ENCODE peak calls at places on chromosomes 4 and X, in seven cellular contexts. X, R, O, M, F, E and K are unnamed samples.

GRCh38 chrX:47831788-47832187 is 4.9 kb upstream of the ZNF81 start:
- DNase-seq in X (peak), R (peak), O (peak), M (peak), F (no peak), E (peak), K (peak)

GRCh38 chr4:41413670-41414069 is 124.3 kb upstream of the LIMCH1 start:
- DNase-seq in X (no peak), R (no peak), O (no peak), M (no peak), F (no peak), E (peak), K (peak)

GRCh38 chr4:66475596-66475995 is 805.3 kb upstream of the EPHA5 start:
- DNase-seq in X (no peak), R (no peak), O (no peak), M (no peak), F (no peak), E (no peak), K (no peak)

GRCh38 chr4:137032242-137032641 is 500.1 kb downstream of the PCDH18 start:
- DNase-seq in X (no peak), R (no peak), O (no peak), M (no peak), F (no peak), E (peak), K (no peak)

GRCh38 chrX:19446397-19446796 is 68.9 kb downstream of the MAP3K15 start:
- DNase-seq in X (no peak), R (no peak), O (no peak), M (no peak), F (no peak), E (no peak), K (no peak)

GRCh38 chr4:79233820-79234219 is 92.0 kb downstream of the NAA11 start:
- DNase-seq in X (no peak), R (peak), O (no peak), M (no peak), F (no peak), E (no peak), K (no peak)

GRCh38 chr4:89657931-89658700 is 178.8 kb downstream of the SNCA start:
- DNase-seq in X (no peak), R (peak), O (no peak), M (no peak), F (peak), E (peak), K (peak)

GRCh38 chr4:30837131-30837539 is 117.0 kb downstream of the PCDH7 start:
- DNase-seq in X (no peak), R (no peak), O (no peak), M (no peak), F (no peak), E (no peak), K (no peak)

GRCh38 chr4:102493794-102494193 is 7.4 kb upstream of the NFKB1 start:
- DNase-seq in X (no peak), R (no peak), O (no peak), M (no peak), F (no peak), E (no peak), K (no peak)

GRCh38 chr4:39446842-39447573 is 11.7 kb downstream of the RPL9 start:
- DNase-seq in X (peak), R (peak), O (no peak), M (peak), F (peak), E (peak), K (peak)

GRCh38 chrX:17500145-17500579 is 125.2 kb downstream of the NHS start:
- DNase-seq in X (no peak), R (no peak), O (no peak), M (no peak), F (no peak), E (peak), K (peak)

GRCh38 chrX:33183366-33183765 is 28.0 kb downstream of the DMD start:
- DNase-seq in X (no peak), R (peak), O (no peak), M (no peak), F (no peak), E (peak), K (no peak)

GRCh38 chrX:35166023-35166422 is 223.4 kb downstream of the FAM47B start:
- DNase-seq in X (no peak), R (no peak), O (no peak), M (no peak), F (no peak), E (peak), K (no peak)

GRCh38 chr4:41178372-41179085 is 35.8 kb downstream of the APBB2 start:
- DNase-seq in X (no peak), R (no peak), O (no peak), M (no peak), F (peak), E (peak), K (peak)

GRCh38 chrX:15854080-15854655 is 445 bp downstream of the AP1S2 start:
- DNase-seq in X (peak), R (peak), O (peak), M (peak), F (peak), E (peak), K (peak)

GRCh38 chrX:10235851-10236250 is 79.1 kb downstream of the CLCN4 start:
- DNase-seq in X (no peak), R (no peak), O (no peak), M (no peak), F (peak), E (peak), K (peak)